ENCODE peak calls at places on chromosomes 12 and 14, in seven cellular contexts. O, S, L, B, R, Q and M are unnamed samples.
A peak's percentile ranks its signal among the peaks of the same experiment; 100 is the strongest.

GRCh38 chr14:23403139-23403438 is 5.0 kb downstream of the MYH6 start:
- DNase-seq in L (no peak), O (no peak), R (no peak), S (no peak), B (no peak), Q (no peak), M (no peak)

GRCh38 chr12:53214687-53215455 is 7.8 kb upstream of the ITGB7 start:
- DNase-seq in O (no peak), S (no peak), R (no peak), B (no peak), Q (no peak), L (no peak), M (no peak)

GRCh38 chr14:74429221-74429691 is 3.2 kb upstream of the SYNDIG1L start:
- DNase-seq in O (no peak), Q (no peak), B (no peak), S (no peak), R (no peak), L (no peak), M (no peak)

GRCh38 chr14:93013368-93013719 is 90.4 kb downstream of the CHGA start:
- DNase-seq in O (no peak), L (no peak), S (no peak), B (no peak), Q (no peak), R (no peak), M (no peak)

GRCh38 chr12:72010365-72010764 is 71.7 kb downstream of the TPH2 start:
- DNase-seq in L (no peak), R (no peak), B (no peak), Q (no peak), S (no peak), O (peak; percentile 36), M (no peak)

GRCh38 chr12:52398176-52398575 is 8.0 kb downstream of the KRT82 start:
- DNase-seq in O (no peak), R (no peak), L (no peak), B (no peak), Q (no peak), S (no peak), M (no peak)

GRCh38 chr14:54191846-54192245 is 205.0 kb upstream of the CDKN3 start:
- DNase-seq in R (no peak), B (no peak), L (no peak), Q (no peak), S (no peak), O (no peak), M (no peak)

GRCh38 chr12:2299207-2299606 is 246.4 kb downstream of the CACNA1C start:
- DNase-seq in S (no peak), Q (peak; percentile 39), O (no peak), B (no peak), R (no peak), L (no peak), M (no peak)

GRCh38 chr12:3951380-3952135 is 78.4 kb upstream of the PARP11 start:
- DNase-seq in Q (no peak), O (no peak), B (no peak), S (no peak), R (no peak), L (no peak), M (no peak)

GRCh38 chr14:69794791-69795190 is 2.2 kb downstream of the SLC10A1 start:
- DNase-seq in Q (no peak), O (no peak), B (no peak), L (no peak), R (no peak), S (no peak), M (no peak)

GRCh38 chr12:120019942-120020341 is 30.9 kb downstream of the BICDL1 start:
- DNase-seq in Q (no peak), B (no peak), R (no peak), O (no peak), L (no peak), S (no peak), M (no peak)

GRCh38 chr12:6960291-6961277 is 9.4 kb downstream of the PTPN6 start:
- DNase-seq in Q (no peak), O (no peak), S (peak; percentile 70), R (no peak), L (no peak), B (no peak), M (no peak)

GRCh38 chr12:31361730-31362114 is 35.8 kb upstream of the SINHCAF start:
- DNase-seq in L (no peak), S (no peak), R (no peak), Q (no peak), B (no peak), O (no peak), M (no peak)

GRCh38 chr14:72247896-72248295 is 315.7 kb downstream of the RGS6 start:
- DNase-seq in B (no peak), S (no peak), Q (no peak), O (no peak), R (no peak), L (no peak), M (no peak)